ENCODE peak calls at places on chromosomes 7 and 10, in six cellular contexts. One of them, this sample, is unnamed. For H3K9me2 and H3K4me1, the result is how much of the 10 kb centered on the place peaks cover.

GRCh38 chr7:152435384-152436278 is at the start of gene KMT2C:
- DNase-seq in Karpas-422: peak
- DNase-seq in GM23338: peak
- DNase-seq in PC-9: no peak
- DNase-seq in hepatocyte: peak
- DNase-seq in PC-3: peak
- DNase-seq in this sample: peak

GRCh38 chr10:61628875-61629513 is 33.7 kb upstream of the CABCOCO1 start:
- DNase-seq in PC-9: peak
- DNase-seq in PC-3: peak
- DNase-seq in hepatocyte: peak
- DNase-seq in Karpas-422: no peak
- DNase-seq in GM23338: peak
- DNase-seq in this sample: peak

GRCh38 chr10:83908987-83909386 is 230.3 kb upstream of the GHITM start:
- DNase-seq in PC-3: no peak
- DNase-seq in Karpas-422: no peak
- DNase-seq in PC-9: no peak
- DNase-seq in hepatocyte: no peak
- DNase-seq in GM23338: no peak
- DNase-seq in this sample: no peak

GRCh38 chr10:114437456-114438292 is 33.4 kb upstream of the AFAP1L2 start:
- DNase-seq in hepatocyte: peak
- DNase-seq in PC-9: no peak
- DNase-seq in Karpas-422: no peak
- DNase-seq in GM23338: peak
- DNase-seq in PC-3: peak
- DNase-seq in this sample: peak

GRCh38 chr7:4724648-4725013 is 42.5 kb downstream of the FOXK1 start:
- DNase-seq in GM23338: no peak
- DNase-seq in PC-3: peak
- DNase-seq in hepatocyte: no peak
- DNase-seq in PC-9: no peak
- DNase-seq in Karpas-422: peak
- DNase-seq in this sample: peak

GRCh38 chr7:96837583-96837982 is 127.9 kb upstream of the SEM1 start:
- DNase-seq in Karpas-422: no peak
- DNase-seq in hepatocyte: no peak
- DNase-seq in GM23338: no peak
- DNase-seq in PC-9: no peak
- DNase-seq in PC-3: no peak
- DNase-seq in this sample: no peak

GRCh38 chr10:31133628-31134302 is 102.1 kb upstream of the ZNF438 start:
- DNase-seq in PC-3: no peak
- DNase-seq in GM23338: peak
- DNase-seq in PC-9: no peak
- DNase-seq in Karpas-422: peak
- DNase-seq in hepatocyte: peak
- DNase-seq in this sample: peak

GRCh38 chr7:16130127-16131110 is 290.9 kb downstream of the CRPPA start:
- DNase-seq in PC-9: no peak
- DNase-seq in hepatocyte: no peak
- DNase-seq in Karpas-422: no peak
- DNase-seq in GM23338: no peak
- DNase-seq in PC-3: peak
- DNase-seq in this sample: peak

GRCh38 chr10:46536781-46537180 is 19.7 kb downstream of the GPRIN2 start:
- DNase-seq in GM23338: no peak
- DNase-seq in PC-9: no peak
- DNase-seq in PC-3: no peak
- DNase-seq in hepatocyte: no peak
- DNase-seq in Karpas-422: no peak
- DNase-seq in this sample: no peak

GRCh38 chr7:93558705-93559614 is 15.6 kb downstream of the CALCR start:
- DNase-seq in Karpas-422: no peak
- DNase-seq in PC-9: peak
- DNase-seq in GM23338: peak
- DNase-seq in PC-3: no peak
- DNase-seq in hepatocyte: no peak
- DNase-seq in this sample: peak

GRCh38 chr10:22491931-22492615 is 146.8 kb downstream of the SPAG6 start:
- DNase-seq in GM23338: no peak
- DNase-seq in Karpas-422: no peak
- DNase-seq in hepatocyte: no peak
- DNase-seq in PC-9: no peak
- DNase-seq in PC-3: no peak
- DNase-seq in this sample: no peak

GRCh38 chr7:90816511-90817142 is 220.5 kb downstream of the CDK14 start:
- DNase-seq in PC-9: peak
- DNase-seq in hepatocyte: peak
- DNase-seq in PC-3: peak
- DNase-seq in GM23338: no peak
- DNase-seq in Karpas-422: peak
- DNase-seq in this sample: peak

GRCh38 chr10:2899246-2899645 is 168.1 kb upstream of the PFKP start:
- DNase-seq in PC-9: no peak
- DNase-seq in PC-3: no peak
- DNase-seq in GM23338: no peak
- DNase-seq in hepatocyte: no peak
- DNase-seq in Karpas-422: no peak
- DNase-seq in this sample: no peak

GRCh38 chr7:43647314-43647691 is 64.4 kb downstream of the STK17A start:
- DNase-seq in GM23338: peak
- DNase-seq in PC-3: no peak
- DNase-seq in Karpas-422: no peak
- DNase-seq in PC-9: no peak
- DNase-seq in hepatocyte: no peak
- DNase-seq in this sample: peak

GRCh38 chr10:58531084-58531695 is 18.5 kb downstream of the BICC1 start:
- DNase-seq in PC-9: peak
- DNase-seq in hepatocyte: peak
- DNase-seq in PC-3: peak
- DNase-seq in Karpas-422: peak
- DNase-seq in GM23338: peak
- DNase-seq in this sample: peak

DNA sequence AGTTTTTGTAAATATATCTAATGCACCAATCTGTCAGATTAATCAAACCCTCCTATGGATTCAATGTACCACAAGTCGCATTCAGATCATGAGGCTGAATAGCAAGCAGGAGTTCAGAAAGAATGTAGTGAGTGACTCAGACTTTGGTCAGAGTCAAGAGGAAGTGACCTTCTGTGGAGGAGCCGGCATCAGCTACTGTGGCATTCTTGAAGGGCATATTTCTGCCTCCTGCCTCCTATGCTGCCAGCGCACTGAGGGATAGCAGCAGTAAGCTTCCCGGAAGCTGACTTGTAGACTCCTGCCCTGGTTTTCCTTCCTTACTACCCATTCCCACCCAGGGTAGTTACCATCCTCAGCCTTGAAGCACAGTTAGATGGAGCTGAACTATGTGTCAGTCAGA is 867.5 kb downstream of the NRG3 start:
- DNase-seq in GM23338: peak
- DNase-seq in hepatocyte: peak
- DNase-seq in PC-3: peak
- DNase-seq in Karpas-422: no peak
- DNase-seq in PC-9: peak
- DNase-seq in this sample: peak
- H3K4me2 ChIP-seq in GM23338: no peak
- H3K4me2 ChIP-seq in hepatocyte: no peak
- H3K4me2 ChIP-seq in PC-3: no peak
- H3K4me2 ChIP-seq in Karpas-422: no peak
- H3K4me2 ChIP-seq in PC-9: no peak
- H3K4me2 ChIP-seq in this sample: no peak

DNA sequence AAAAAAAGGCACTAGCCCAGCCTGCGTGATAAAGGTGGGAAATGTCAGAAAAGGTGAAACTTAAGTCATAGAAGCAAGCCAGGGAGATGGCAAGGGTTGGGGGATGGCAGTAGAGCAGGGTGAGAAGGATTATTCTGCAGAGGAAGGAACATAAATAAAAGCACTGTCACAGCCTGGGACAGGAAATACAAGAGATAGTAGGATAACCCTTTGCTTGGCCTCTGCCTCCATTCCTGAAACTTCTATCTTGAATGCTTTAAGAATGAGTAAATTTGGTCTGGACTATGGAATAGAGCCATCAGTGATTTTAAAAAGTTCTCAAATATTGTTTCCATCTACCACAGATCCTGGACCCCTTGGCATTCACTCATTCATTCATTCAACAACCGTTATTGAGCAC is 50.0 kb downstream of the ABCC2 start:
- DNase-seq in hepatocyte: no peak
- DNase-seq in Karpas-422: no peak
- DNase-seq in PC-3: no peak
- DNase-seq in GM23338: no peak
- DNase-seq in PC-9: no peak
- DNase-seq in this sample: no peak
- H3K9me2 ChIP-seq in hepatocyte: under half
- H3K9me2 ChIP-seq in Karpas-422: under half
- H3K9me2 ChIP-seq in PC-3: under half
- H3K9me2 ChIP-seq in GM23338: under half
- H3K9me2 ChIP-seq in PC-9: under half
- H3K9me2 ChIP-seq in this sample: under half

DNA sequence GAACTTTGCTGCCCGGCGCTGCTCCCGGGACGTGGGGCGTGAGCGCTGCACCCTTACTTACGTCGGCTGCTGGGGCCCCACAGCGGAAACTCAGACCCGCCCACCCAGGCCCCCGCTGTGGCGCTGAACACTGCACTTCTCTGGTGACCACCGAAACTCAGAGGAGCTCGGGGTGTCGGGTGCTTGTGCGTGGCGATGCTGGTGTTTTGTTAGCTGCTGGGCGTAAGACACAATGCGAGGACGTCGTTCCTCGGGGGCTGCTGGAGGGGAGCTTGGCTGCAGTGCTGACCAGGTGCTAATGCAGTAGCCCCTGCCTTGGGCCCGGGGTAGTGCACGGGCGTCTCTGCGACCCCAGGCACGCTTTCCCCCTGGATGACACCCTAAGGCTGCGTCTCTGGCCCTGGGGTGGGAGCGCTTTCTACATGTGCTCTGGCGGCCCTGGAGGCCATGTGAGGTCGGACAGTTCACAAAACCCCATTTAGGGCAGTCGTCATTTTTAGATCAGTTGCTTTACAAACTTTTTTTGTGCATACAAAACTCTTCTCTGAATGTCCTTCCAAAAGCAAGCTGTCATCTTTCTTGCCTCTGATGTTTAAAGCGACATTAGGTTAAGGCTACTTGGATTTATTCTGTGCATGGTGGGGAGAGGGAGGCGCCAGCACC is 5.7 kb downstream of the MAFK start:
- DNase-seq in GM23338: peak
- DNase-seq in hepatocyte: no peak
- DNase-seq in PC-3: no peak
- DNase-seq in Karpas-422: no peak
- DNase-seq in PC-9: no peak
- DNase-seq in this sample: no peak
- H3K4me1 ChIP-seq in GM23338: under half
- H3K4me1 ChIP-seq in hepatocyte: half or more
- H3K4me1 ChIP-seq in PC-3: under half
- H3K4me1 ChIP-seq in Karpas-422: under half
- H3K4me1 ChIP-seq in PC-9: half or more
- H3K4me1 ChIP-seq in this sample: under half

DNA sequence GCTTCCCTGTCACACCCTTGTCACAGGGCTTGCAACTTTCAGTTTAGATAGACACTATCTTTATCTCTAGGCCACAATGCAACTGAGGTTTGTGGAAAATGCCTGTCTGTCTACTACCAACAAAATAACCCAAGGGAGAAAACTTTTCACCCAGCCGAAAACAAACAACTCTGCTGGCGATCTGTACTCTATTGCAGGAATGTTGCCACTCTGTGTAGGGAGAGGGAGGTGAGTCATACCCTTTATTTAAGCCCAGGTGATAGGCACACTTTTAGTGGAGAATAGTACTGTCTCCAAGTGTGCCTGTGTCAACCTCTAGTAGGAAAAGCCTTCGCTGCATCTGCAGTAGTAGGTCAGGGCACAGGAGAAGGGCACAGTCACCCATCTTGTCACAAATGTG is 108.3 kb downstream of the SLC25A40 start:
- DNase-seq in GM23338: no peak
- DNase-seq in PC-9: peak
- DNase-seq in PC-3: peak
- DNase-seq in Karpas-422: no peak
- DNase-seq in hepatocyte: no peak
- DNase-seq in this sample: no peak
- H3K4me2 ChIP-seq in GM23338: no peak
- H3K4me2 ChIP-seq in PC-9: peak
- H3K4me2 ChIP-seq in PC-3: no peak
- H3K4me2 ChIP-seq in Karpas-422: no peak
- H3K4me2 ChIP-seq in hepatocyte: no peak
- H3K4me2 ChIP-seq in this sample: no peak

DNA sequence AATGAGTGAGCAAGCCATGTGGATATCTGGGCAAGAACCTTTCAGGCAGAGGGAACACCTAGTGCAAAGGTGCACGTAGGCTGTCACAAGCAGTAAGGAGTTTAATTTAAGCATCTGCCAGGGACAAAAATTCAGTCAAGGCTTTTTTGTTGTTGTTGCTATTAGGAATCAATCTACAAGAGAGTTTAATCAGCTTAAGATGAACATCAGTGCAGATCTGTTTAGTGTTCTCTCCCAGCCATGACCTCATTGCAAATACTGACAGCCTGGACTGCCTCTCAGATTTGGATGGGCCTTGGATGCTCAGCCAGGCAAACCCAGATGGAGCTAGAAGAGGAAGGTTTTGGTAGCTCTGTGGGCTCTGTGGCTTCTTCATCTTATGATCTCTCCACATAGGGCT is 3.3 kb upstream of the GLCCI1 start:
- DNase-seq in PC-9: no peak
- DNase-seq in hepatocyte: no peak
- DNase-seq in GM23338: no peak
- DNase-seq in Karpas-422: no peak
- DNase-seq in PC-3: no peak
- DNase-seq in this sample: no peak
- H3K9me2 ChIP-seq in PC-9: under half
- H3K9me2 ChIP-seq in hepatocyte: under half
- H3K9me2 ChIP-seq in GM23338: under half
- H3K9me2 ChIP-seq in Karpas-422: under half
- H3K9me2 ChIP-seq in PC-3: under half
- H3K9me2 ChIP-seq in this sample: under half

GRCh38 chr10:26806557-26806956 is 54.2 kb downstream of the ABI1 start:
- DNase-seq in hepatocyte: no peak
- DNase-seq in GM23338: no peak
- DNase-seq in PC-9: no peak
- DNase-seq in PC-3: no peak
- DNase-seq in Karpas-422: no peak
- DNase-seq in this sample: no peak
- H3K4me1 ChIP-seq in hepatocyte: under half
- H3K4me1 ChIP-seq in GM23338: under half
- H3K4me1 ChIP-seq in PC-9: under half
- H3K4me1 ChIP-seq in PC-3: under half
- H3K4me1 ChIP-seq in Karpas-422: half or more
- H3K4me1 ChIP-seq in this sample: under half

GRCh38 chr10:6671976-6672375 is 91.9 kb upstream of the PRKCQ start:
- DNase-seq in hepatocyte: no peak
- DNase-seq in Karpas-422: no peak
- DNase-seq in GM23338: no peak
- DNase-seq in PC-9: no peak
- DNase-seq in PC-3: no peak
- DNase-seq in this sample: no peak
- H3K4me2 ChIP-seq in hepatocyte: no peak
- H3K4me2 ChIP-seq in Karpas-422: no peak
- H3K4me2 ChIP-seq in GM23338: no peak
- H3K4me2 ChIP-seq in PC-9: no peak
- H3K4me2 ChIP-seq in PC-3: no peak
- H3K4me2 ChIP-seq in this sample: no peak